ENCODE peak calls at places on chromosomes 13 and 19, in seven cellular contexts. A is IMR-90, I is trophoblast cell, Z is mesendoderm, J is H9, L is H1, X is mesenchymal stem cell. Y is an unnamed sample.

GRCh38 chr19:48872884-48873475 is 759 bp downstream of the PPP1R15A start:
- DNase-seq in A (peak; percentile 94), I (peak; percentile 87), Z (peak; percentile 97), J (peak; percentile 85), L (peak; percentile 49), X (peak; percentile 93), Y (peak; percentile 84)

GRCh38 chr19:611506-611869 is 21.8 kb downstream of the HCN2 start:
- DNase-seq in A (peak; percentile 96), I (no peak), Z (no peak), J (no peak), L (no peak), X (peak; percentile 79), Y (no peak)

GRCh38 chr19:28242317-28242927 is 970.5 kb downstream of the UQCRFS1 start:
- DNase-seq in A (no peak), I (no peak), Z (peak; percentile 73), J (peak; percentile 55), L (no peak), X (no peak), Y (peak; percentile 70)

GRCh38 chr13:37886879-37887278 is 17.3 kb upstream of the TRPC4 start:
- DNase-seq in A (no peak), I (no peak), Z (no peak), J (no peak), L (no peak), X (peak; percentile 47), Y (no peak)

GRCh38 chr19:55493052-55493649 is 4.9 kb downstream of the SSC5D start:
- DNase-seq in A (peak; percentile 67), I (no peak), Z (no peak), J (no peak), L (no peak), X (no peak), Y (no peak)

GRCh38 chr13:28299941-28300340 is 161.6 kb downstream of the PAN3 start:
- DNase-seq in A (no peak), I (no peak), Z (no peak), J (no peak), L (no peak), X (no peak), Y (no peak)

GRCh38 chr19:30437869-30438268 is 65.7 kb downstream of the ZNF536 start:
- DNase-seq in A (no peak), I (no peak), Z (peak; percentile 11), J (no peak), L (no peak), X (no peak), Y (no peak)

GRCh38 chr19:5403968-5404640 is 51.1 kb upstream of the ZNRF4 start:
- DNase-seq in A (peak; percentile 81), I (peak; percentile 98), Z (peak; percentile 95), J (peak; percentile 94), L (peak; percentile 71), X (peak; percentile 83), Y (peak; percentile 95)

GRCh38 chr13:44364019-44364418 is 9.6 kb upstream of the SERP2 start:
- DNase-seq in A (no peak), I (no peak), Z (no peak), J (no peak), L (no peak), X (no peak), Y (no peak)

GRCh38 chr19:50460161-50460765 is 16.0 kb upstream of the EMC10 start:
- DNase-seq in A (peak; percentile 50), I (peak; percentile 26), Z (no peak), J (no peak), L (no peak), X (no peak), Y (no peak)

GRCh38 chr19:42081584-42082258 is 5.8 kb downstream of the ZNF574 start:
- DNase-seq in A (peak; percentile 65), I (peak; percentile 59), Z (peak; percentile 50), J (no peak), L (no peak), X (peak; percentile 69), Y (no peak)

GRCh38 chr13:44844786-44845185 is 144.5 kb downstream of the NUFIP1 start:
- DNase-seq in A (no peak), I (no peak), Z (no peak), J (no peak), L (no peak), X (no peak), Y (no peak)

GRCh38 chr13:62278271-62278670 is 862.6 kb upstream of the PCDH20 start:
- DNase-seq in A (no peak), I (no peak), Z (no peak), J (no peak), L (no peak), X (no peak), Y (no peak)
- H2BK120ac ChIP-seq in A (no peak overlapping the region), I (no peak overlapping the region), Z (no peak overlapping the region), J (no peak overlapping the region), L (no peak overlapping the region), X (no peak overlapping the region), Y (no peak overlapping the region)

GRCh38 chr19:15324791-15325519 is 7.4 kb downstream of the BRD4 start:
- DNase-seq in A (no peak), I (no peak), Z (peak; percentile 78), J (peak; percentile 37), L (no peak), X (no peak), Y (no peak)
- H3K4me2 ChIP-seq in A (peak overlapping the region; percentile 10), I (peak overlapping the region; percentile 12), Z (peak overlapping the region; percentile 26), J (no peak overlapping the region), L (no peak overlapping the region), X (no peak overlapping the region), Y (no peak overlapping the region)

GRCh38 chr19:2166741-2167738 is 3.3 kb downstream of the DOT1L start:
- DNase-seq in A (peak; percentile 67), I (peak; percentile 58), Z (no peak), J (peak; percentile 65), L (no peak), X (no peak), Y (no peak)
- H2BK120ac ChIP-seq in A (peak overlapping the region; percentile 29), I (no peak overlapping the region), Z (no peak overlapping the region), J (no peak overlapping the region), L (no peak overlapping the region), X (peak overlapping the region; percentile 29), Y (no peak overlapping the region)

GRCh38 chr19:44278181-44278690 is 18.6 kb downstream of the ZNF233 start:
- DNase-seq in A (peak; percentile 7), I (no peak), Z (no peak), J (no peak), L (no peak), X (no peak), Y (no peak)
- H3K4me2 ChIP-seq in A (no peak overlapping the region), I (no peak overlapping the region), Z (no peak overlapping the region), J (no peak overlapping the region), L (no peak overlapping the region), X (no peak overlapping the region), Y (no peak overlapping the region)

GRCh38 chr19:4197228-4197624 is 14.7 kb downstream of the ANKRD24 start:
- DNase-seq in A (no peak), I (no peak), Z (no peak), J (no peak), L (no peak), X (no peak), Y (no peak)

GRCh38 chr19:4199699-4200293 is 17.3 kb downstream of the ANKRD24 start:
- DNase-seq in A (no peak), I (peak; percentile 28), Z (no peak), J (peak; percentile 80), L (no peak), X (no peak), Y (no peak)

GRCh38 chr19:4196587-4197148 is 14.2 kb downstream of the ANKRD24 start:
- DNase-seq in A (no peak), I (no peak), Z (no peak), J (no peak), L (no peak), X (no peak), Y (no peak)

GRCh38 chr19:4197625-4198466 is 15.4 kb downstream of the ANKRD24 start:
- DNase-seq in A (no peak), I (peak; percentile 37), Z (peak; percentile 59), J (peak; percentile 63), L (no peak), X (no peak), Y (no peak)

DNA sequence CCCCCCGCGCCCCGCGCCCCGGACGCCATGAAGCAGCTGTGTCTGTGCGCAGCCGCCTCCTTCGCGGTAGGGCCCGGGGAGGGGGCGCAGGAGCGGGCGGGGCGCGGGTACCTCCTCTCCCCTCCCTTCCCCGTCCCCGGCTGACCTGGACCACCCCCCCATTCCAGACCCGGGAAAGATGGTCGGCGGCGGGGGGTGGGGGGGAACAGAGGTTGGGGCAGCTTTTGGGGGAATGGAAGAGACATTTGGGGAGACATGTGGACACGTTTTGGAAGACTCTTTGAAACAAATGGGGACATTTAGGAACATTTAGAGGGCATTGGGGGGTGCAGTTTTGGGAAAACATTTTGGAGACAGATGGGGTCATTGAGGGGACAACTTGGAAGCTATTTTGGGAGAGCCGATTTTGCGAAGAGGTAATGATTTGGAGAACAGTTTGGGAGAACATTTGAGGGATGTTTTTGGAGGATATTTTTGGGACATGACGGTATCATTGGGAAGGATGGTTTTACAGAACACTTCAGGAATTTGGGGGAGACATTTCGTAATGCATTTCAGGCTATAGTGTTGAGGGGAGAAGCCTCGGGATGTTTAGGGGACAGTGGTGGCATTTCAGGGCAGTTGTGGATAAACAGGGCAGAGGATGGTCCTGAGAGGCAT is 16.1 kb downstream of the ANKRD24 start:
- DNase-seq in A (no peak), I (no peak), Z (no peak), J (no peak), L (no peak), X (no peak), Y (no peak)
- H2BK120ac ChIP-seq in A (no peak overlapping the region), I (no peak overlapping the region), Z (no peak overlapping the region), J (no peak overlapping the region), L (no peak overlapping the region), X (no peak overlapping the region), Y (no peak overlapping the region)

GRCh38 chr19:18606281-18607221 is at the start of gene CRLF1:
- DNase-seq in A (no peak), I (no peak), Z (no peak), J (no peak), L (no peak), X (no peak), Y (no peak)
- H3K4me2 ChIP-seq in A (peak within 1 kb of the TSS; percentile 72), I (peak within 1 kb of the TSS; percentile 36), Z (peak within 1 kb of the TSS; percentile 46), J (peak within 1 kb of the TSS; percentile 24), L (peak within 1 kb of the TSS; percentile 64), X (no peak within 1 kb of the TSS), Y (peak within 1 kb of the TSS; percentile 25)

Y was measured in neuronal stem cell.